ENCODE peak calls at places on chromosomes 12 and 14, in six cellular contexts. Y is stomach; F is PC-3; R is tibial artery; H is CD8-positive, alpha-beta T cell; D is A549. V is an unnamed sample.
A peak's percentile ranks its signal among the peaks of the same experiment; 100 is the strongest.

GRCh38 chr14:85607571-85608219 is 77.8 kb downstream of the FLRT2 start:
- DNase-seq in Y (no peak), F (peak; percentile 69), R (no peak), H (no peak), D (no peak), V (no peak)

GRCh38 chr12:48947727-48948126 is 9.6 kb downstream of the ARF3 start:
- DNase-seq in Y (no peak), F (no peak), R (no peak), H (no peak), D (no peak), V (no peak)

GRCh38 chr12:76529226-76529918 is 30.2 kb downstream of the OSBPL8 start:
- DNase-seq in Y (no peak), F (no peak), R (no peak), H (no peak), D (no peak), V (no peak)

GRCh38 chr14:59819446-59820088 is 51.0 kb downstream of the RTN1 start:
- DNase-seq in Y (no peak), F (no peak), R (no peak), H (no peak), D (no peak), V (no peak)

GRCh38 chr14:99947695-99948094 is 117.5 kb upstream of the EVL start:
- DNase-seq in Y (no peak), F (no peak), R (no peak), H (no peak), D (no peak), V (no peak)

GRCh38 chr14:101590062-101590461 is 28.8 kb downstream of the DIO3 start:
- DNase-seq in Y (peak; percentile 18), F (no peak), R (no peak), H (no peak), D (no peak), V (no peak)

GRCh38 chr14:99168330-99168729 is 103.7 kb downstream of the BCL11B start:
- DNase-seq in Y (peak; percentile 7), F (no peak), R (no peak), H (no peak), D (no peak), V (no peak)

GRCh38 chr12:7439579-7440505 is 4.1 kb downstream of the CD163L1 start:
- DNase-seq in Y (no peak), F (no peak), R (no peak), H (no peak), D (peak; percentile 53), V (peak; percentile 58)

GRCh38 chr14:70821916-70822705 is 12.8 kb upstream of the MAP3K9 start:
- DNase-seq in Y (peak; percentile 56), F (peak; percentile 41), R (peak; percentile 36), H (peak; percentile 49), D (peak; percentile 62), V (peak; percentile 90)

GRCh38 chr12:87687362-87687761 is 341.8 kb downstream of the C12orf50 start:
- DNase-seq in Y (no peak), F (no peak), R (no peak), H (no peak), D (no peak), V (no peak)

GRCh38 chr14:103122578-103123127 is 608 bp upstream of the TNFAIP2 start:
- DNase-seq in Y (no peak), F (no peak), R (no peak), H (peak; percentile 4), D (no peak), V (no peak)

GRCh38 chr12:102740157-102741032 is 176.6 kb downstream of the PAH start:
- DNase-seq in Y (no peak), F (peak; percentile 15), R (no peak), H (no peak), D (peak; percentile 12), V (no peak)

GRCh38 chr12:32536000-32536345 is 136.6 kb downstream of the FGD4 start:
- DNase-seq in Y (no peak), F (no peak), R (no peak), H (no peak), D (no peak), V (no peak)
- H3K27ac ChIP-seq in Y (peak overlapping the region; percentile 78), F (no peak overlapping the region), R (peak overlapping the region; percentile 77), H (no peak overlapping the region), D (no peak overlapping the region), V (no peak overlapping the region)

GRCh38 chr12:132953163-132953425 is 3.0 kb downstream of the ZNF605 start:
- DNase-seq in Y (no peak), F (no peak), R (no peak), H (no peak), D (no peak), V (no peak)
- H3K9me3 ChIP-seq in Y (peaks cover 60% of the 10 kb centered on the region), F (peaks cover 22% of the 10 kb centered on the region), R (peaks cover 2% of the 10 kb centered on the region), H (no peaks in the 10 kb centered on the region), D (peaks cover 75% of the 10 kb centered on the region), V (peaks cover 34% of the 10 kb centered on the region)

DNA sequence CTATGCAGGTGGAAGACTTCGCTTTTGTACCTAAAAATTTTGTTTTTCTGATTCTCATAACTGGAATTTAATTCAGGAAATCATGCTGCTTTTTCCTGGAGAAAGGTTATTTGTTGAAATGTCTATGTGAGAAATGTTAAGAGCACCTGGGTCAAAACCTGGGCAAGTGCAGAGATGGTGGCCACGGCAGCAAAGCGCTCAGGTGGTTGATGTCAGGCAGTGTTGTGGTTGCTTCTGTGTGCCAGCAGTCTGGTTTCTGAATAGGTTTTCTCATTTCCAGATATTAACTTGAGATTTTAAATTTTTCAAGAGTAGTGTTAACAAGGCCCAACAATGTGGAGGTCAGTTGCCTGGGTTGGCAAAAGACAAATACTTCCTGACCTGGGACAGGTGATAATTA is 96.2 kb downstream of the ESR2 start:
- DNase-seq in Y (no peak), F (no peak), R (no peak), H (no peak), D (no peak), V (no peak)
- H3K27ac ChIP-seq in Y (no peak overlapping the region), F (no peak overlapping the region), R (no peak overlapping the region), H (no peak overlapping the region), D (no peak overlapping the region), V (no peak overlapping the region)

DNA sequence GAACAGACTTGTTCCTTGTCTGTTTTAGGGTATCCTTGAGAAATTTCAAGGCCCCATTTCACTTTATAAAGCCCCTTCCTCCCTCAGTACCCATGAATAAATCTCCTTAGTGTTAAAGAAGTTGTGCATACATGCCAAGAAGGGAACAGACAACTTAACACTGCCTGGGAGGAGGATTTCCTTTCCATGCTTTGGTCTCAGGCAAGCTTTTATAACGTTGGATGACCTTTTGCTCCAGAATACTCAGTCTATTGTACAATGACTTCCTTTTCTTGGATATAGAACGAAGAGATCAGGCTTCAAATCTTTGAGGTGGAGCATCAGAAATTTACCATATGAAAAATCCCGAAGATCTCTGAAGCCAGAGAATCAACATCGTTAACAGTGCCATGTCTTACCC is 551.4 kb downstream of the PRKD1 start:
- DNase-seq in Y (no peak), F (no peak), R (no peak), H (no peak), D (no peak), V (no peak)
- H3K9me3 ChIP-seq in Y (no peaks in the 10 kb centered on the region), F (no peaks in the 10 kb centered on the region), R (no peaks in the 10 kb centered on the region), H (no peaks in the 10 kb centered on the region), D (no peaks in the 10 kb centered on the region), V (peaks cover 2% of the 10 kb centered on the region)

DNA sequence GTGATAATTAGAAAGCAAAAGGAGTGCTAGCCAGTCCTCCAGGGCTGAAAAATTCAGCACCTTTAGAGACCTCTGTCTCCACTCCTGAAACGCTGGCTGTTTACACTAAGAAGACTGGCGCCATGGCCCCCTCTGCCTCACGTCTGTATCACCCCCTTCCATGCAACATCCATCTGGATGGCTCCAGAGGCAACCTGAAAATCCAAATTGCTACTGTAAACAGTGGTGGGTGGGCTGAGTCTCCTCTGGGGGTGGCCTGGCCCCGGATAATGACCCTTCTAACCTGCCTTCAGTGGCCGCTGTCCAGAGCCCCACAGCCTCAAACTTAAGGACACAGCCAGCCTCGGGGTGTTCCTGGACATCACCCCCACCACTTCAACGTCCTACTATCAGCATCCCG is 1.4 kb downstream of the PRKD1 start:
- DNase-seq in Y (no peak), F (no peak), R (no peak), H (no peak), D (no peak), V (no peak)
- H3K27ac ChIP-seq in Y (no peak overlapping the region), F (no peak overlapping the region), R (peak overlapping the region; percentile 77), H (no peak overlapping the region), D (peak overlapping the region; percentile 95), V (peak overlapping the region; percentile 94)

GRCh38 chr12:116670859-116671258 is 67.0 kb downstream of the SPRING1 start:
- DNase-seq in Y (no peak), F (no peak), R (no peak), H (no peak), D (no peak), V (no peak)
- H3K9me3 ChIP-seq in Y (no peaks in the 10 kb centered on the region), F (no peaks in the 10 kb centered on the region), R (no peaks in the 10 kb centered on the region), H (no peaks in the 10 kb centered on the region), D (no peaks in the 10 kb centered on the region), V (no peaks in the 10 kb centered on the region)

V was measured in aorta.